ENCODE peak calls at places on chromosomes 2 and 18, in five cellular contexts. J is memory B cell, L is COR-L47, T is ELR, H is NCI-H345. I is an unnamed sample.

GRCh38 chr2:183207110-183207509 is 82.9 kb downstream of the NUP35 start:
- DNase-seq in L (no peak), H (no peak), T (peak; percentile 17), J (no peak), I (peak; percentile 3)

GRCh38 chr2:236870401-236870800 is 215.3 kb upstream of the COPS8 start:
- DNase-seq in H (no peak), J (no peak), T (no peak), L (no peak), I (no peak)

GRCh38 chr2:207231962-207232361 is 66.2 kb upstream of the KLF7 start:
- DNase-seq in T (peak; percentile 83), H (no peak), J (no peak), L (no peak), I (no peak)

GRCh38 chr18:51250006-51250405 is 52.5 kb upstream of the MEX3C start:
- DNase-seq in H (no peak), T (no peak), J (no peak), L (no peak), I (no peak)

GRCh38 chr2:48753228-48753627 is 2.3 kb downstream of the LHCGR start:
- DNase-seq in T (no peak), J (no peak), L (no peak), H (no peak), I (no peak)

GRCh38 chr2:96842600-96842999 is 1.2 kb downstream of the ANKRD23 start:
- DNase-seq in H (no peak), J (no peak), T (no peak), L (no peak), I (no peak)

GRCh38 chr2:158969162-158969716 is 799 bp downstream of the TANC1 start:
- DNase-seq in J (no peak), T (no peak), H (no peak), L (no peak), I (no peak)

GRCh38 chr18:80171190-80171872 is 62.3 kb downstream of the ADNP2 start:
- DNase-seq in J (no peak), H (peak; percentile 17), L (peak; percentile 13), T (peak; percentile 29), I (peak; percentile 63)

GRCh38 chr2:129142465-129142864 is 823.8 kb upstream of the HS6ST1 start:
- DNase-seq in T (no peak), J (no peak), H (no peak), L (no peak), I (no peak)

GRCh38 chr2:1993711-1994682 is 249.7 kb upstream of the PXDN start:
- DNase-seq in L (no peak), T (peak; percentile 46), H (no peak), J (no peak), I (peak; percentile 64)

GRCh38 chr2:9163306-9164111 is 43.1 kb upstream of the ASAP2 start:
- DNase-seq in J (no peak), L (no peak), H (no peak), T (peak; percentile 55), I (peak; percentile 68)

GRCh38 chr18:9321709-9322108 is 12.9 kb upstream of the TWSG1 start:
- DNase-seq in T (no peak), J (no peak), H (no peak), L (no peak), I (no peak)

GRCh38 chr18:33372442-33372841 is 68.1 kb downstream of the CCDC178 start:
- DNase-seq in J (no peak), H (no peak), T (no peak), L (no peak), I (no peak)

GRCh38 chr2:201204655-201205515 is 21.9 kb downstream of the CASP10 start:
- DNase-seq in T (no peak), H (no peak), L (no peak), J (no peak), I (no peak)

GRCh38 chr2:157192445-157193423 is 64.8 kb upstream of the GALNT5 start:
- DNase-seq in J (no peak), T (no peak), H (no peak), L (no peak), I (no peak)

GRCh38 chr18:12908706-12909105 is 24.7 kb upstream of the PTPN2 start:
- DNase-seq in L (no peak), J (no peak), T (no peak), H (no peak), I (peak; percentile 24)

GRCh38 chr18:60163622-60164021 is 209.0 kb downstream of the MC4R start:
- DNase-seq in T (no peak), L (no peak), H (no peak), J (no peak), I (no peak)

GRCh38 chr2:212027681-212028628 is 510.6 kb downstream of the ERBB4 start:
- DNase-seq in L (no peak), H (no peak), T (peak; percentile 40), J (no peak), I (peak; percentile 52)

GRCh38 chr18:13159579-13159978 is 59.0 kb upstream of the LDLRAD4 start:
- DNase-seq in T (peak; percentile 78), L (peak; percentile 73), J (peak; percentile 56), H (peak; percentile 62), I (peak; percentile 74)

GRCh38 chr2:109615637-109616144 is 1.5 kb downstream of the SOWAHC start:
- DNase-seq in L (no peak), J (no peak), H (no peak), T (peak; percentile 36), I (no peak)

GRCh38 chr2:24315669-24316068 is 44.7 kb downstream of the ITSN2 start:
- DNase-seq in T (no peak), H (no peak), L (no peak), J (peak; percentile 29), I (no peak)

GRCh38 chr18:27605107-27605834 is 420.2 kb upstream of the CHST9 start:
- DNase-seq in T (peak; percentile 76), J (no peak), H (peak; percentile 83), L (peak; percentile 78), I (peak; percentile 65)

GRCh38 chr2:130302164-130302886 is 40.4 kb upstream of the IMP4 start:
- DNase-seq in J (no peak), T (no peak), H (no peak), L (no peak), I (no peak)

GRCh38 chr2:215746507-215747243 is 266.7 kb downstream of the MREG start:
- DNase-seq in H (no peak), L (no peak), T (peak; percentile 21), J (no peak), I (no peak)

GRCh38 chr2:85728342-85728741 is 25.4 kb upstream of the ATOH8 start:
- DNase-seq in T (no peak), J (no peak), H (no peak), L (no peak), I (no peak)

GRCh38 chr2:9770308-9771100 is 72.8 kb upstream of the TAF1B start:
- DNase-seq in H (peak; percentile 22), L (peak; percentile 30), J (no peak), T (peak; percentile 75), I (peak; percentile 72)

GRCh38 chr2:206218792-206219509 is 55.5 kb upstream of the ZDBF2 start:
- DNase-seq in J (no peak), L (no peak), H (no peak), T (no peak), I (no peak)

GRCh38 chr2:28955492-28955891 is 25.6 kb upstream of the TOGARAM2 start:
- DNase-seq in H (no peak), L (no peak), T (no peak), J (no peak), I (no peak)

I was measured in fibroblast of mammary gland.